ENCODE peak calls at places on chromosomes 16 and 17, in four cellular contexts. One of them, this sample, is unnamed.

GRCh38 chr17:42798383-42799380 is at the start of the genes CNTD1 and COA3:
- DNase-seq in heart left ventricle: peak; percentile 88
- DNase-seq in lower leg skin: peak; percentile 96
- DNase-seq in cardiac septum: peak; percentile 93
- DNase-seq in this sample: peak; percentile 93

GRCh38 chr17:21288581-21289017 is 4.1 kb downstream of the MAP2K3 start:
- DNase-seq in heart left ventricle: peak; percentile 27
- DNase-seq in lower leg skin: peak; percentile 86
- DNase-seq in cardiac septum: no peak
- DNase-seq in this sample: no peak

GRCh38 chr17:76166906-76167305 is 25.9 kb upstream of the FOXJ1 start:
- DNase-seq in heart left ventricle: no peak
- DNase-seq in lower leg skin: peak; percentile 39
- DNase-seq in cardiac septum: no peak
- DNase-seq in this sample: no peak

GRCh38 chr16:84036982-84037425 is 5.6 kb downstream of the SLC38A8 start:
- DNase-seq in heart left ventricle: no peak
- DNase-seq in lower leg skin: no peak
- DNase-seq in cardiac septum: no peak
- DNase-seq in this sample: no peak

GRCh38 chr17:78315355-78316114 is 44.3 kb downstream of the SOCS3 start:
- DNase-seq in heart left ventricle: peak; percentile 67
- DNase-seq in lower leg skin: peak; percentile 96
- DNase-seq in cardiac septum: no peak
- DNase-seq in this sample: peak; percentile 76

GRCh38 chr17:3256575-3256974 is 41.6 kb downstream of the OR3A1 start:
- DNase-seq in heart left ventricle: no peak
- DNase-seq in lower leg skin: no peak
- DNase-seq in cardiac septum: no peak
- DNase-seq in this sample: no peak

GRCh38 chr17:78951967-78952551 is 26.9 kb upstream of the TIMP2 start:
- DNase-seq in heart left ventricle: no peak
- DNase-seq in lower leg skin: no peak
- DNase-seq in cardiac septum: no peak
- DNase-seq in this sample: no peak

GRCh38 chr17:80106176-80106575 is 4.8 kb downstream of the GAA start:
- DNase-seq in heart left ventricle: no peak
- DNase-seq in lower leg skin: peak; percentile 77
- DNase-seq in cardiac septum: no peak
- DNase-seq in this sample: peak; percentile 30

GRCh38 chr16:67542464-67542863 is 13.8 kb downstream of the RIPOR1 start:
- DNase-seq in heart left ventricle: no peak
- DNase-seq in lower leg skin: no peak
- DNase-seq in cardiac septum: no peak
- DNase-seq in this sample: peak; percentile 68

GRCh38 chr16:66441586-66442375 is 14.7 kb downstream of the BEAN1 start:
- DNase-seq in heart left ventricle: no peak
- DNase-seq in lower leg skin: peak; percentile 67
- DNase-seq in cardiac septum: peak; percentile 56
- DNase-seq in this sample: no peak

GRCh38 chr16:20950294-20950693 is 49.7 kb downstream of the LYRM1 start:
- DNase-seq in heart left ventricle: no peak
- DNase-seq in lower leg skin: no peak
- DNase-seq in cardiac septum: no peak
- DNase-seq in this sample: no peak

GRCh38 chr16:75301804-75302203 is 50.4 kb upstream of the BCAR1 start:
- DNase-seq in heart left ventricle: no peak
- DNase-seq in lower leg skin: no peak
- DNase-seq in cardiac septum: no peak
- DNase-seq in this sample: no peak

GRCh38 chr16:19843371-19843770 is 41.3 kb downstream of the GPRC5B start:
- DNase-seq in heart left ventricle: no peak
- DNase-seq in lower leg skin: no peak
- DNase-seq in cardiac septum: no peak
- DNase-seq in this sample: no peak

GRCh38 chr17:19978803-19979202 is 1.2 kb upstream of the AKAP10 start:
- DNase-seq in heart left ventricle: no peak
- DNase-seq in lower leg skin: no peak
- DNase-seq in cardiac septum: no peak
- DNase-seq in this sample: no peak